ENCODE peak calls at places on chromosome 15, in seven cellular contexts. C is DMS153; Q is GOT3; G is GDM1; O is WERI-Rb-1; J is NCI-H345; P is activated naive CD8-positive, alpha-beta T cell treated with anti-CD3 and anti-CD28 coated beads, Interleukin-2, amount 50 U/mL, for 24 hours. E is an unnamed sample.
A peak's percentile ranks its signal among the peaks of the same experiment; 100 is the strongest.

GRCh38 chr15:58438956-58439355 is 7.2 kb downstream of the LIPC start:
- DNase-seq in G (peak; percentile 57), C (peak; percentile 10), O (peak; percentile 70), J (peak; percentile 2), Q (no peak), P (no peak), E (peak; percentile 67)

GRCh38 chr15:56077071-56077470 is 83.7 kb upstream of the NEDD4 start:
- DNase-seq in O (no peak), G (no peak), Q (no peak), C (no peak), P (no peak), J (no peak), E (no peak)

GRCh38 chr15:78024883-78025282 is 52.6 kb downstream of the TBC1D2B start:
- DNase-seq in C (no peak), Q (no peak), P (no peak), G (no peak), O (no peak), J (no peak), E (no peak)

GRCh38 chr15:101052681-101053121 is 133.5 kb downstream of the LRRK1 start:
- DNase-seq in O (no peak), C (no peak), J (no peak), Q (no peak), G (no peak), P (no peak), E (no peak)

GRCh38 chr15:49865925-49866757 is 245.3 kb downstream of the DTWD1 start:
- DNase-seq in O (no peak), G (no peak), Q (no peak), C (peak; percentile 3), J (no peak), P (no peak), E (peak; percentile 51)

GRCh38 chr15:83904107-83904720 is 250.3 kb downstream of the ADAMTSL3 start:
- DNase-seq in Q (no peak), P (no peak), C (no peak), J (no peak), G (no peak), O (no peak), E (peak; percentile 96)

GRCh38 chr15:83449250-83449671 is 2.1 kb downstream of the SH3GL3 start:
- DNase-seq in G (no peak), Q (no peak), P (no peak), J (no peak), C (no peak), O (no peak), E (no peak)

GRCh38 chr15:67943961-67944674 is 104.3 kb upstream of the RNU6-1 start:
- DNase-seq in J (no peak), P (no peak), Q (no peak), O (no peak), G (no peak), C (no peak), E (no peak)

GRCh38 chr15:61275901-61276300 is 46.8 kb upstream of the RORA start:
- DNase-seq in G (no peak), J (peak; percentile 38), O (peak; percentile 64), P (no peak), Q (no peak), C (peak; percentile 89), E (no peak)

GRCh38 chr15:63877713-63878271 is 44.0 kb upstream of the HERC1 start:
- DNase-seq in P (no peak), G (no peak), O (no peak), Q (no peak), C (no peak), J (no peak), E (no peak)

GRCh38 chr15:29135266-29135665 is 134.4 kb downstream of the NSMCE3 start:
- DNase-seq in Q (no peak), P (no peak), G (no peak), O (no peak), C (no peak), J (no peak), E (no peak)

GRCh38 chr15:62112051-62112450 is 45.3 kb downstream of the C2CD4A start:
- DNase-seq in O (no peak), C (no peak), Q (no peak), G (no peak), P (no peak), J (no peak), E (no peak)

GRCh38 chr15:94193906-94194305 is 37.5 kb upstream of the MCTP2 start:
- DNase-seq in C (no peak), P (no peak), G (no peak), Q (no peak), J (no peak), O (no peak), E (no peak)

GRCh38 chr15:57969355-57969754 is 96.2 kb downstream of the ALDH1A2 start:
- DNase-seq in J (peak; percentile 8), C (no peak), Q (no peak), O (no peak), G (no peak), P (no peak), E (peak; percentile 46)